ENCODE peak calls at places on chromosome 15, in ten cellular contexts. C, N, I, X, F, G, S, E, Z and H are unnamed samples.

GRCh38 chr15:57591822-57592367 is at the start of gene MYZAP:
- DNase-seq in S (peak; percentile 86), G (no peak), Z (no peak), X (peak; percentile 74), E (no peak), N (peak; percentile 53), C (no peak), F (peak; percentile 59), I (peak; percentile 51), H (peak; percentile 82)

GRCh38 chr15:83210619-83211018 is 3.0 kb upstream of the HDGFL3 start:
- DNase-seq in C (peak; percentile 79), N (peak; percentile 54), E (no peak), G (no peak), F (no peak), I (no peak), X (no peak), S (no peak), Z (no peak), H (no peak)

GRCh38 chr15:94083467-94083991 is 147.8 kb upstream of the MCTP2 start:
- DNase-seq in I (peak; percentile 30), N (no peak), S (no peak), C (no peak), E (peak; percentile 73), F (no peak), X (no peak), G (no peak), Z (no peak), H (peak; percentile 19)

GRCh38 chr15:83198476-83198875 is 9.1 kb downstream of the HDGFL3 start:
- DNase-seq in S (no peak), X (no peak), Z (no peak), F (no peak), C (no peak), N (no peak), E (no peak), I (no peak), G (no peak), H (no peak)

GRCh38 chr15:42264790-42265189 is 8.2 kb upstream of the GANC start:
- DNase-seq in C (no peak), E (no peak), F (no peak), I (peak; percentile 11), X (no peak), G (no peak), Z (no peak), S (no peak), N (no peak), H (no peak)

GRCh38 chr15:94453227-94453626 is 221.9 kb downstream of the MCTP2 start:
- DNase-seq in C (no peak), Z (no peak), X (no peak), S (no peak), E (no peak), F (no peak), I (no peak), N (no peak), G (no peak), H (no peak)

GRCh38 chr15:59306520-59307163 is 66.0 kb downstream of the MYO1E start:
- DNase-seq in E (no peak), F (no peak), N (no peak), X (no peak), C (no peak), S (no peak), Z (no peak), I (no peak), G (no peak), H (no peak)

GRCh38 chr15:65619636-65620290 is 2.0 kb upstream of the SLC24A1 start:
- DNase-seq in N (no peak), Z (no peak), E (no peak), G (no peak), I (no peak), C (no peak), S (no peak), X (no peak), F (no peak), H (no peak)

GRCh38 chr15:58136731-58137130 is 1.4 kb upstream of the AQP9 start:
- DNase-seq in S (no peak), E (no peak), X (no peak), I (no peak), C (no peak), N (no peak), Z (no peak), F (no peak), G (no peak), H (no peak)

GRCh38 chr15:66748320-66748779 is 46.3 kb downstream of the SMAD6 start:
- DNase-seq in N (no peak), G (no peak), C (no peak), I (peak; percentile 75), F (peak; percentile 67), Z (no peak), X (no peak), S (no peak), E (no peak), H (no peak)

GRCh38 chr15:76978522-76979330 is 16.2 kb upstream of the PSTPIP1 start:
- DNase-seq in G (no peak), C (no peak), S (no peak), E (no peak), X (no peak), I (no peak), N (no peak), F (no peak), Z (no peak), H (no peak)

GRCh38 chr15:40440300-40441011 is at the start of gene BAHD1:
- DNase-seq in C (peak; percentile 95), Z (peak; percentile 85), N (peak; percentile 95), E (peak; percentile 98), G (no peak), I (peak; percentile 92), X (peak; percentile 98), F (peak; percentile 98), S (peak; percentile 98), H (peak; percentile 98)

GRCh38 chr15:40439461-40440299 is 1.1 kb upstream of the BAHD1 start:
- DNase-seq in S (peak; percentile 85), X (peak; percentile 75), C (no peak), E (no peak), N (no peak), Z (peak; percentile 34), I (peak; percentile 17), G (no peak), F (peak; percentile 94), H (peak; percentile 68)

GRCh38 chr15:40437754-40438687 is 2.7 kb upstream of the BAHD1 start:
- DNase-seq in C (no peak), X (peak; percentile 74), I (no peak), F (peak; percentile 46), G (no peak), S (no peak), N (no peak), Z (no peak), E (no peak), H (no peak)

GRCh38 chr15:40436892-40437753 is 3.6 kb upstream of the BAHD1 start:
- DNase-seq in E (no peak), Z (no peak), N (no peak), G (no peak), S (no peak), I (no peak), F (peak; percentile 48), C (no peak), X (no peak), H (no peak)

DNA sequence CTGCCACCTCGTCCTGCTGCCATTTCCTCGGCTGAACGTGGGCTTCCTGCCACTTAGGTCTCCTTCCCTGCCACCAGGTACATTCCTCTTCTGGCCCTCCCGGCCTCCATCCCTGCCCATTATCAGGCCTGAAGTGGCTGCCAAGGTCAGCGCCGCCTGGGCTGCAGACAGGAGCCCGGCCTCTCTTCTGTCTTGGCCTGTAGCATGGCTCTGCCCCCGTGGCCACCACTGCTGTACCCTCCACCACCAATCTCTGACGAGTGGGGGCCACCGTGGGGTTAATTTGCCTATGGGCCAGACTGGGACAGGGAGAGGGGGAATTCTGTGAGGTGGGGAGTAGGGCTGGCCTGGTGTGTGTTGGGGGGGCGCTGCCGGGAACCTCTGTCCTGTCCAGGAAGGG is 2.0 kb upstream of the BAHD1 start:
- DNase-seq in G (no peak), I (no peak), C (no peak), S (no peak), E (no peak), N (no peak), Z (no peak), F (no peak), X (no peak), H (no peak)
- H3K4me1 ChIP-seq in G (peaks cover 57% of the 10 kb centered on the region), I (peaks cover 6% of the 10 kb centered on the region), C (peaks cover 27% of the 10 kb centered on the region), S (peaks cover 48% of the 10 kb centered on the region), E (peaks cover 47% of the 10 kb centered on the region), N (no peaks in the 10 kb centered on the region), Z (peaks cover 72% of the 10 kb centered on the region), F (peaks cover 50% of the 10 kb centered on the region), X (peaks cover 15% of the 10 kb centered on the region), H (peaks cover 25% of the 10 kb centered on the region)

DNA sequence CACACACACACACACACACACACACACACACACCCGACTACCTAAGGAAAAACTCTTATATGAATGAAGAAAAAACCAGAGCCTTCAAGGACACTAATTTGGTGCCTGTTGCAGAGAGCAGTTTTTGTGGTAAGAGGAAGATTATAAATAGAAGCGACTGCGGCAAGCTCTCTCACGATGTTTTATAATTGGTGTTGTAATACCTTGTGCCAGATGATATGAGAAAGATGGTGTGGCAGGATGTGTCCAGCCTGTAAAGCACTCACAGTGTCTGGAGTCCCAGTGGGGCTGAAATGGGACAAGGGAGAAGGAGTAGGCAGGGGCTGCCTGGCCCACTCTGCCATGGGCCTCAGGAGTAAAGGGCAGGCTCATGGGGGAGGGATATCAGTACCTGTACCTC is 839.9 kb downstream of the AGBL1 start:
- DNase-seq in X (no peak), S (no peak), G (no peak), F (no peak), Z (no peak), I (no peak), N (no peak), E (no peak), C (no peak), H (no peak)
- TF ChIP-seq POLR2AphosphoS5 in X (no peak), S (no peak), G (no peak), F (no peak), Z (no peak), I (no peak), N (no peak), E (no peak), C (no peak), H (no peak)

GRCh38 chr15:28919201-28919627 is 33.4 kb downstream of the APBA2 start:
- DNase-seq in C (no peak), Z (no peak), N (no peak), S (peak; percentile 77), I (no peak), X (no peak), G (no peak), E (peak; percentile 52), F (peak; percentile 35), H (no peak)
- H3K4me1 ChIP-seq in C (no peaks in the 10 kb centered on the region), Z (no peaks in the 10 kb centered on the region), N (no peaks in the 10 kb centered on the region), S (no peaks in the 10 kb centered on the region), I (no peaks in the 10 kb centered on the region), X (no peaks in the 10 kb centered on the region), G (no peaks in the 10 kb centered on the region), E (no peaks in the 10 kb centered on the region), F (peaks cover 8% of the 10 kb centered on the region), H (no peaks in the 10 kb centered on the region)

GRCh38 chr15:84859143-84859542 is 25.3 kb upstream of the SLC28A1 start:
- DNase-seq in C (peak; percentile 81), Z (no peak), F (no peak), G (no peak), S (no peak), X (no peak), E (no peak), N (peak; percentile 76), I (no peak), H (peak; percentile 31)
- TF ChIP-seq POLR2AphosphoS5 in C (peak; percentile 44), Z (no peak), F (no peak), G (peak; percentile 40), S (no peak), X (no peak), E (no peak), N (peak; percentile 75), I (no peak), H (no peak)

GRCh38 chr15:55279746-55280351 is 9.8 kb downstream of the RAB27A start:
- DNase-seq in X (no peak), S (no peak), N (no peak), E (no peak), I (peak; percentile 84), C (no peak), G (no peak), F (no peak), Z (peak; percentile 62), H (peak; percentile 34)
- H3K4me1 ChIP-seq in X (no peaks in the 10 kb centered on the region), S (peaks cover 84% of the 10 kb centered on the region), N (peaks cover 8% of the 10 kb centered on the region), E (peaks cover 20% of the 10 kb centered on the region), I (peaks cover 39% of the 10 kb centered on the region), C (no peaks in the 10 kb centered on the region), G (peaks cover 42% of the 10 kb centered on the region), F (no peaks in the 10 kb centered on the region), Z (peaks cover 12% of the 10 kb centered on the region), H (peaks cover 9% of the 10 kb centered on the region)